ENCODE peak calls at places on chromosomes 4 and X, in four cellular contexts. H is HCT116; P is effector CD4-positive, alpha-beta T cell; N is SW480. B is an unnamed sample.

GRCh38 chr4:176999943-177000543 is 207.3 kb upstream of the VEGFC start:
- DNase-seq in N (no peak), P (no peak), H (no peak), B (no peak)

GRCh38 chr4:185238750-185239149 is 29.4 kb downstream of the SNX25 start:
- DNase-seq in P (no peak), N (no peak), H (no peak), B (no peak)

GRCh38 chr4:8085491-8086479 is 72.8 kb downstream of the ABLIM2 start:
- DNase-seq in N (no peak), H (no peak), P (no peak), B (no peak)

GRCh38 chr4:158810487-158811215 is 41.8 kb downstream of the FNIP2 start:
- DNase-seq in P (no peak), N (peak), H (peak), B (no peak)

GRCh38 chr4:100493756-100494155 is 24.1 kb downstream of the EMCN start:
- DNase-seq in H (no peak), N (no peak), P (no peak), B (no peak)

GRCh38 chr4:136103616-136104015 is 1428.7 kb downstream of the PCDH18 start:
- DNase-seq in H (no peak), N (no peak), P (no peak), B (no peak)

GRCh38 chr4:7929530-7929951 is 10.1 kb downstream of the AFAP1 start:
- DNase-seq in N (peak), P (no peak), H (peak), B (no peak)

GRCh38 chrX:119288890-119289393 is 52.9 kb downstream of the PGRMC1 start:
- DNase-seq in H (no peak), P (no peak), N (no peak), B (no peak)

GRCh38 chr4:137509855-137510282 is 22.4 kb downstream of the PCDH18 start:
- DNase-seq in H (peak), P (no peak), N (no peak), B (no peak)

GRCh38 chr4:156596026-156596425 is 375.6 kb downstream of the PDGFC start:
- DNase-seq in H (no peak), P (no peak), N (no peak), B (no peak)

GRCh38 chr4:152957437-152958185 is 21.5 kb downstream of the FHDC1 start:
- DNase-seq in H (no peak), N (peak), P (no peak), B (no peak)

GRCh38 chr4:146255874-146256273 is 41.5 kb downstream of the REELD1 start:
- DNase-seq in H (no peak), P (no peak), N (no peak), B (no peak)

GRCh38 chrX:105837227-105837626 is 14.9 kb downstream of the NRK start:
- DNase-seq in N (peak), P (no peak), H (no peak), B (no peak)

GRCh38 chrX:103886624-103887023 is 54.6 kb upstream of the RAB9B start:
- DNase-seq in H (no peak), N (no peak), P (no peak), B (no peak)

GRCh38 chr4:26322349-26322748 is 1.5 kb downstream of the RBPJ start:
- DNase-seq in N (no peak), H (no peak), P (no peak), B (no peak)

GRCh38 chr4:133929540-133929939 is 272.0 kb downstream of the PABPC4L start:
- DNase-seq in H (no peak), P (no peak), N (no peak), B (no peak)

GRCh38 chr4:175298119-175298518 is 380.0 kb downstream of the ADAM29 start:
- DNase-seq in N (no peak), H (no peak), P (no peak), B (no peak)

GRCh38 chr4:169286562-169287301 is 16.0 kb upstream of the SH3RF1 start:
- DNase-seq in P (no peak), N (no peak), H (no peak), B (no peak)

GRCh38 chrX:72107320-72107719 is 24.4 kb downstream of the RTL5 start:
- DNase-seq in H (no peak), N (peak), P (no peak), B (peak)